ENCODE peak calls at places on chromosomes 1 and 21, in ten cellular contexts. A is A172; W is Calu3; J is neural crest cell; T is amniotic stem cell; U is GM23338; K is activated CD4-positive, alpha-beta T cell treated with anti-CD3 and anti-CD28 coated beads, Interleukin-2, amount 50 U/mL, for 1 hour; S is right cardiac atrium; N is GM10248; V is iris pigment epithelial cell. C is an unnamed sample.

GRCh38 chr1:100773444-100773843 is 53.9 kb downstream of the VCAM1 start:
- DNase-seq in A (no peak), W (no peak), J (no peak), T (no peak), U (no peak), K (no peak), S (no peak), N (no peak), V (peak), C (no peak)

GRCh38 chr1:181255270-181255929 is 166.9 kb downstream of the IER5 start:
- DNase-seq in A (peak), W (no peak), J (no peak), T (peak), U (no peak), K (no peak), S (no peak), N (no peak), V (peak), C (no peak)

GRCh38 chr1:181714428-181714827 is 231.1 kb downstream of the CACNA1E start:
- DNase-seq in A (no peak), W (no peak), J (no peak), T (no peak), U (peak), K (no peak), S (no peak), N (no peak), V (no peak), C (no peak)

GRCh38 chr1:26318338-26319064 is 743 bp downstream of the CD52 start:
- DNase-seq in A (no peak), W (no peak), J (no peak), T (no peak), U (no peak), K (no peak), S (no peak), N (peak), V (no peak), C (no peak)

GRCh38 chr1:157700305-157700704 is 264 bp downstream of the FCRL3 start:
- DNase-seq in A (no peak), W (no peak), J (no peak), T (no peak), U (no peak), K (no peak), S (no peak), N (no peak), V (no peak), C (no peak)

GRCh38 chr1:53525595-53525994 is 66.4 kb downstream of the DMRTB1 start:
- DNase-seq in A (no peak), W (peak), J (no peak), T (no peak), U (peak), K (no peak), S (no peak), N (no peak), V (no peak), C (no peak)

GRCh38 chr1:155253208-155253607 is 2.1 kb downstream of the ENTREP3 start:
- DNase-seq in A (no peak), W (no peak), J (no peak), T (no peak), U (peak), K (no peak), S (no peak), N (no peak), V (no peak), C (no peak)

GRCh38 chr21:39373634-39374033 is 24.7 kb upstream of the HMGN1 start:
- DNase-seq in A (peak), W (no peak), J (no peak), T (no peak), U (peak), K (no peak), S (no peak), N (no peak), V (peak), C (no peak)

GRCh38 chr1:158117854-158118691 is 62.6 kb upstream of the CD1D start:
- DNase-seq in A (peak), W (peak), J (peak), T (no peak), U (peak), K (peak), S (no peak), N (peak), V (peak), C (no peak)

GRCh38 chr1:54094001-54094729 is 40.8 kb downstream of the TCEANC2 start:
- DNase-seq in A (no peak), W (no peak), J (no peak), T (no peak), U (no peak), K (no peak), S (no peak), N (no peak), V (no peak), C (no peak)

C was measured in GM19239.